ENCODE peak calls at places on chromosomes 16 and 17, in four cellular contexts. E is right cardiac atrium, O is ureter, N is activated T-cell treated with anti-CD3 and anti-CD28 coated beads for 1 hour. M is an unnamed sample.

GRCh38 chr17:31008374-31009035 is 37.7 kb downstream of the RNF135 start:
- DNase-seq in O (peak), E (peak), N (peak), M (peak)

GRCh38 chr17:53924530-53925455 is 102.1 kb downstream of the KIF2B start:
- DNase-seq in N (no peak), O (no peak), E (no peak), M (peak)

GRCh38 chr16:5642470-5642869 is 544.9 kb upstream of the EEF2KMT start:
- DNase-seq in E (no peak), N (no peak), O (no peak), M (peak)

GRCh38 chr17:5929721-5930120 is 140.5 kb upstream of the WSCD1 start:
- DNase-seq in E (no peak), N (no peak), O (no peak), M (no peak)

GRCh38 chr17:48054238-48055185 is 6.4 kb downstream of the NFE2L1 start:
- DNase-seq in O (peak), E (peak), N (no peak), M (peak)

GRCh38 chr17:45241315-45242011 is 19.8 kb downstream of the FMNL1 start:
- DNase-seq in E (peak), O (no peak), N (no peak), M (peak)

GRCh38 chr16:50234771-50235556 is 31.4 kb upstream of the ADCY7 start:
- DNase-seq in E (no peak), O (no peak), N (no peak), M (no peak)

GRCh38 chr17:47218896-47219430 is 9.8 kb downstream of the MYL4 start:
- DNase-seq in N (no peak), E (peak), O (no peak), M (no peak)

GRCh38 chr17:82338858-82339633 is 5.5 kb upstream of the SECTM1 start:
- DNase-seq in O (no peak), E (no peak), N (no peak), M (peak)

GRCh38 chr17:47320879-47321502 is 2.8 kb upstream of the EFCAB13 start:
- DNase-seq in O (no peak), E (no peak), N (no peak), M (no peak)

GRCh38 chr16:24539850-24540484 is 601 bp downstream of the RBBP6 start:
- DNase-seq in E (peak), O (peak), N (peak), M (peak)

GRCh38 chr17:27807567-27808470 is 7.5 kb upstream of the NOS2 start:
- DNase-seq in O (no peak), N (peak), E (no peak), M (no peak)

GRCh38 chr16:569445-570254 is at the start of gene PIGQ:
- DNase-seq in E (peak), O (no peak), N (peak), M (peak)

GRCh38 chr17:68532826-68533225 is 20.6 kb downstream of the PRKAR1A start:
- DNase-seq in O (no peak), E (no peak), N (no peak), M (no peak)

GRCh38 chr16:6836771-6837170 is 495.9 kb upstream of the RBFOX1 start:
- DNase-seq in O (no peak), E (no peak), N (no peak), M (no peak)

GRCh38 chr17:31339906-31340661 is 18.7 kb upstream of the EVI2A start:
- DNase-seq in O (no peak), E (no peak), N (no peak), M (no peak)

M was measured in GM23338.